ENCODE peak calls at places on chromosomes 3 and 15, in eight cellular contexts. D, B, T, R, C, S, L and U are unnamed samples.

GRCh38 chr15:27628486-27628885 is 470.6 kb downstream of the OCA2 start:
- DNase-seq in D (no peak), B (no peak), T (no peak), R (no peak), C (no peak), S (no peak), L (no peak), U (no peak)

GRCh38 chr15:63506537-63507035 is 2.2 kb downstream of the USP3 start:
- DNase-seq in D (no peak), B (peak; percentile 74), T (no peak), R (no peak), C (no peak), S (peak; percentile 74), L (peak; percentile 42), U (no peak)

GRCh38 chr3:18424213-18424861 is 802 bp downstream of the SATB1 start:
- DNase-seq in D (no peak), B (no peak), T (no peak), R (no peak), C (no peak), S (no peak), L (no peak), U (no peak)

GRCh38 chr3:4712109-4712508 is 219.0 kb downstream of the ITPR1 start:
- DNase-seq in D (no peak), B (peak; percentile 99), T (no peak), R (peak; percentile 76), C (no peak), S (peak; percentile 99), L (no peak), U (no peak)

GRCh38 chr15:85494035-85494793 is 113.8 kb downstream of the AKAP13 start:
- DNase-seq in D (no peak), B (peak; percentile 91), T (peak; percentile 66), R (peak; percentile 79), C (no peak), S (peak; percentile 86), L (peak; percentile 76), U (peak; percentile 95)

GRCh38 chr3:122299872-122300460 is 25.1 kb upstream of the CSTA start:
- DNase-seq in D (no peak), B (peak; percentile 40), T (no peak), R (peak; percentile 27), C (peak; percentile 29), S (peak; percentile 55), L (peak; percentile 17), U (peak; percentile 45)

GRCh38 chr3:129320825-129321487 is 42.3 kb downstream of the HMCES start:
- DNase-seq in D (no peak), B (no peak), T (no peak), R (no peak), C (no peak), S (no peak), L (no peak), U (no peak)

GRCh38 chr3:139101396-139101795 is 56.7 kb upstream of the PRR23C start:
- DNase-seq in D (no peak), B (no peak), T (no peak), R (no peak), C (no peak), S (no peak), L (no peak), U (no peak)

GRCh38 chr3:34020761-34021635 is 222.6 kb downstream of the PDCD6IP start:
- DNase-seq in D (no peak), B (no peak), T (no peak), R (no peak), C (no peak), S (no peak), L (no peak), U (no peak)

GRCh38 chr3:150324261-150324660 is 83.8 kb upstream of the TSC22D2 start:
- DNase-seq in D (no peak), B (no peak), T (no peak), R (no peak), C (no peak), S (no peak), L (no peak), U (no peak)

GRCh38 chr15:29322407-29322806 is 52.8 kb upstream of the NSMCE3 start:
- DNase-seq in D (no peak), B (no peak), T (no peak), R (peak; percentile 61), C (no peak), S (no peak), L (peak; percentile 23), U (no peak)

GRCh38 chr3:171846594-171846993 is 3.4 kb downstream of the TMEM212 start:
- DNase-seq in D (no peak), B (peak; percentile 39), T (no peak), R (no peak), C (no peak), S (no peak), L (peak; percentile 69), U (no peak)

GRCh38 chr3:25040739-25041138 is 387.3 kb upstream of the RARB start:
- DNase-seq in D (no peak), B (no peak), T (no peak), R (peak; percentile 19), C (no peak), S (no peak), L (no peak), U (no peak)

GRCh38 chr3:170531557-170532335 is 54.1 kb downstream of the SLC7A14 start:
- DNase-seq in D (no peak), B (no peak), T (no peak), R (no peak), C (no peak), S (no peak), L (no peak), U (no peak)

GRCh38 chr15:57542505-57542817 is 49.2 kb upstream of the MYZAP start:
- DNase-seq in D (no peak), B (peak; percentile 32), T (no peak), R (no peak), C (no peak), S (no peak), L (no peak), U (no peak)

GRCh38 chr15:63539517-63539916 is 35.1 kb downstream of the USP3 start:
- DNase-seq in D (peak; percentile 37), B (no peak), T (no peak), R (peak; percentile 65), C (no peak), S (no peak), L (peak; percentile 69), U (peak; percentile 24)

GRCh38 chr3:89360155-89360554 is 252.7 kb downstream of the EPHA3 start:
- DNase-seq in D (no peak), B (peak; percentile 85), T (no peak), R (peak; percentile 36), C (no peak), S (peak; percentile 32), L (no peak), U (no peak)

GRCh38 chr3:128727485-128727884 is 1.5 kb downstream of the RAB7A start:
- DNase-seq in D (no peak), B (no peak), T (no peak), R (no peak), C (no peak), S (peak; percentile 4), L (no peak), U (no peak)

GRCh38 chr3:105584351-105584790 is 217.7 kb downstream of the ALCAM start:
- DNase-seq in D (no peak), B (peak; percentile 57), T (no peak), R (no peak), C (no peak), S (peak; percentile 60), L (no peak), U (no peak)

GRCh38 chr3:117165611-117166051 is 456.1 kb downstream of the TUSC7 start:
- DNase-seq in D (no peak), B (peak; percentile 14), T (no peak), R (no peak), C (no peak), S (no peak), L (no peak), U (no peak)

GRCh38 chr3:68773401-68773800 is 158.9 kb downstream of the TAFA4 start:
- DNase-seq in D (no peak), B (no peak), T (no peak), R (no peak), C (no peak), S (no peak), L (no peak), U (no peak)

GRCh38 chr15:33126559-33127290 is 67.8 kb downstream of the FMN1 start:
- DNase-seq in D (peak; percentile 73), B (peak; percentile 94), T (peak; percentile 72), R (peak; percentile 96), C (peak; percentile 92), S (peak; percentile 94), L (peak; percentile 97), U (peak; percentile 82)

GRCh38 chr15:37824717-37825382 is 109.6 kb upstream of the TMCO5A start:
- DNase-seq in D (peak; percentile 22), B (peak; percentile 93), T (peak; percentile 57), R (peak; percentile 90), C (no peak), S (peak; percentile 67), L (peak; percentile 15), U (peak; percentile 1)

GRCh38 chr15:91941871-91942270 is 88.4 kb downstream of the SLCO3A1 start:
- DNase-seq in D (no peak), B (peak; percentile 46), T (no peak), R (peak; percentile 42), C (no peak), S (no peak), L (no peak), U (no peak)

GRCh38 chr15:43511012-43511885 is 6.2 kb upstream of the MAP1A start:
- DNase-seq in D (no peak), B (peak; percentile 29), T (no peak), R (no peak), C (peak; percentile 36), S (peak; percentile 31), L (no peak), U (peak; percentile 37)

GRCh38 chr3:22117751-22118346 is 366.8 kb upstream of the ZNF385D start:
- DNase-seq in D (no peak), B (peak; percentile 56), T (no peak), R (peak; percentile 70), C (peak; percentile 0), S (peak; percentile 56), L (peak; percentile 54), U (peak; percentile 72)

GRCh38 chr15:77870195-77871065 is 207.1 kb downstream of the TBC1D2B start:
- DNase-seq in D (peak; percentile 62), B (peak; percentile 69), T (peak; percentile 57), R (peak; percentile 69), C (peak; percentile 25), S (peak; percentile 70), L (peak; percentile 63), U (peak; percentile 60)

GRCh38 chr15:31325432-31325975 is 1.1 kb upstream of the KLF13 start:
- DNase-seq in D (peak; percentile 70), B (peak; percentile 26), T (peak; percentile 15), R (no peak), C (peak; percentile 70), S (no peak), L (no peak), U (no peak)

GRCh38 chr15:74988007-74988800 is 7.2 kb upstream of the SCAMP5 start:
- DNase-seq in D (no peak), B (peak; percentile 71), T (peak; percentile 53), R (peak; percentile 68), C (peak; percentile 50), S (peak; percentile 64), L (peak; percentile 53), U (peak; percentile 90)

GRCh38 chr3:14602006-14602803 is 49.4 kb upstream of the CCDC174 start:
- DNase-seq in D (no peak), B (no peak), T (no peak), R (no peak), C (no peak), S (no peak), L (no peak), U (no peak)

GRCh38 chr3:126180477-126181397 is at the start of gene ALDH1L1:
- DNase-seq in D (peak; percentile 84), B (peak; percentile 66), T (peak; percentile 53), R (peak; percentile 93), C (peak; percentile 27), S (peak; percentile 71), L (no peak), U (no peak)

GRCh38 chr3:5531741-5532140 is 344.2 kb downstream of the EDEM1 start:
- DNase-seq in D (no peak), B (no peak), T (no peak), R (no peak), C (no peak), S (no peak), L (no peak), U (no peak)

GRCh38 chr3:173037840-173038483 is 103.1 kb downstream of the SPATA16 start:
- DNase-seq in D (no peak), B (peak; percentile 10), T (no peak), R (no peak), C (no peak), S (no peak), L (peak; percentile 6), U (no peak)

GRCh38 chr3:173019378-173019777 is 121.7 kb downstream of the SPATA16 start:
- DNase-seq in D (no peak), B (no peak), T (no peak), R (no peak), C (no peak), S (no peak), L (no peak), U (no peak)